ENCODE peak calls at places on chromosomes 7 and 10, in nine cellular contexts. T is Peyer's patch, X is Panc1, J is breast epithelium, S is heart right ventricle, Y is heart left ventricle, I is endothelial cell of umbilical vein, C is uterus, M is DND-41. K is an unnamed sample. For H3K4me1, the result is how much of the 10 kb centered on the place peaks cover.

GRCh38 chr7:101435461-101436225 is 73.0 kb downstream of the COL26A1 start:
- DNase-seq in T (no peak), X (no peak), J (no peak), S (no peak), Y (no peak), I (no peak), C (no peak), M (no peak), K (no peak)

GRCh38 chr7:31044531-31044930 is 7.6 kb upstream of the ADCYAP1R1 start:
- DNase-seq in T (no peak), X (no peak), J (no peak), S (no peak), Y (no peak), I (no peak), C (no peak), M (no peak), K (no peak)

GRCh38 chr10:91105269-91105668 is 115.2 kb upstream of the PCGF5 start:
- DNase-seq in T (no peak), X (no peak), J (no peak), S (no peak), Y (no peak), I (no peak), C (no peak), M (no peak), K (no peak)

GRCh38 chr10:91006001-91006751 is 85.3 kb upstream of the ANKRD1 start:
- DNase-seq in T (no peak), X (peak), J (no peak), S (peak), Y (no peak), I (peak), C (peak), M (peak), K (peak)

GRCh38 chr10:116733566-116733965 is 8.8 kb downstream of the HSPA12A start:
- DNase-seq in T (no peak), X (no peak), J (no peak), S (no peak), Y (no peak), I (no peak), C (no peak), M (no peak), K (no peak)

GRCh38 chr7:36945612-36946400 is 221.5 kb upstream of the AOAH start:
- DNase-seq in T (peak), X (no peak), J (peak), S (peak), Y (no peak), I (no peak), C (no peak), M (no peak), K (no peak)

GRCh38 chr7:65983965-65984654 is 2.1 kb upstream of the GUSB start:
- DNase-seq in T (no peak), X (no peak), J (no peak), S (no peak), Y (no peak), I (peak), C (no peak), M (no peak), K (no peak)

GRCh38 chr7:29337628-29338116 is 143.1 kb downstream of the CHN2 start:
- DNase-seq in T (no peak), X (no peak), J (no peak), S (no peak), Y (no peak), I (no peak), C (no peak), M (peak), K (no peak)

GRCh38 chr7:95376632-95377380 is 19.4 kb downstream of the PON3 start:
- DNase-seq in T (no peak), X (no peak), J (no peak), S (no peak), Y (no peak), I (no peak), C (no peak), M (no peak), K (no peak)

GRCh38 chr7:80182630-80183276 is 48.1 kb downstream of the GNAI1 start:
- DNase-seq in T (no peak), X (no peak), J (no peak), S (no peak), Y (no peak), I (no peak), C (no peak), M (no peak), K (no peak)

GRCh38 chr10:71241114-71241898 is 28.9 kb downstream of the UNC5B start:
- DNase-seq in T (no peak), X (no peak), J (no peak), S (no peak), Y (peak), I (peak), C (peak), M (no peak), K (no peak)

GRCh38 chr7:98078197-98078870 is 28.3 kb upstream of the LMTK2 start:
- DNase-seq in T (no peak), X (no peak), J (no peak), S (no peak), Y (no peak), I (no peak), C (no peak), M (no peak), K (no peak)

GRCh38 chr7:47191876-47192291 is 390.0 kb downstream of the TNS3 start:
- DNase-seq in T (peak), X (no peak), J (no peak), S (no peak), Y (no peak), I (no peak), C (no peak), M (no peak), K (no peak)

GRCh38 chr10:12130237-12130872 is 878 bp downstream of the SEC61A2 start:
- DNase-seq in T (no peak), X (peak), J (no peak), S (peak), Y (no peak), I (peak), C (peak), M (peak), K (peak)

GRCh38 chr7:26346611-26347200 is 55.0 kb downstream of the SNX10 start:
- DNase-seq in T (peak), X (no peak), J (no peak), S (no peak), Y (no peak), I (no peak), C (no peak), M (no peak), K (no peak)

GRCh38 chr7:1220000-1220726 is 12.5 kb upstream of the UNCX start:
- DNase-seq in T (no peak), X (no peak), J (no peak), S (no peak), Y (no peak), I (no peak), C (no peak), M (no peak), K (no peak)

GRCh38 chr7:1720325-1720724 is 50.2 kb downstream of the ELFN1 start:
- DNase-seq in T (no peak), X (no peak), J (no peak), S (no peak), Y (no peak), I (no peak), C (no peak), M (peak), K (no peak)

DNA sequence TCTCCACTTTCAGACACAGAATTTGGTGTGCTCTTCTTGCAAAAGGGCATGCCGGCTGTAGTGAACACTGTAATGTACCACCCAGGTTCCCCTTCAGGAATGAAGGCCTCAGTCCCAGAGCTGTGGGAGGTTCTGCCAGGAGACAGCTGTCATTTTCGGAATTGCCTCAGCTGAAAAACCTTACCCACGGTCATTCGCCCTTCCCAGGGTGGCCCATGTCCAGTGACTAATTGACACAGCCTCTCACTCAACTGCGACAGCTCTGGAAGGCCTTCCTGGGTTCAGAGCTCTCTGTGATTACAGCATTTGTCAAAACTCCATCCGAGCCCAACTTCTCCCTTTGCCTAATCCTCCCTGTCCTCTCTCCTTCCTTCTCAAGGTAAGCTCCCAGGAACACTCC is 43.7 kb upstream of the WAC start:
- DNase-seq in T (no peak), X (no peak), J (no peak), S (no peak), Y (no peak), I (no peak), C (no peak), M (no peak), K (no peak)
- H3K4me1 ChIP-seq in T (under half), X (under half), J (under half), S (under half), Y (under half), I (under half), C (under half), M (under half), K (under half)

GRCh38 chr10:16817125-16818019 is at the start of gene RSU1:
- DNase-seq in T (peak), X (peak), J (peak), S (peak), Y (peak), I (peak), C (peak), M (peak), K (peak)
- H3K27ac ChIP-seq in T (peak), X (peak), J (peak), S (peak), Y (peak), I (peak), C (peak), M (peak), K (peak)

DNA sequence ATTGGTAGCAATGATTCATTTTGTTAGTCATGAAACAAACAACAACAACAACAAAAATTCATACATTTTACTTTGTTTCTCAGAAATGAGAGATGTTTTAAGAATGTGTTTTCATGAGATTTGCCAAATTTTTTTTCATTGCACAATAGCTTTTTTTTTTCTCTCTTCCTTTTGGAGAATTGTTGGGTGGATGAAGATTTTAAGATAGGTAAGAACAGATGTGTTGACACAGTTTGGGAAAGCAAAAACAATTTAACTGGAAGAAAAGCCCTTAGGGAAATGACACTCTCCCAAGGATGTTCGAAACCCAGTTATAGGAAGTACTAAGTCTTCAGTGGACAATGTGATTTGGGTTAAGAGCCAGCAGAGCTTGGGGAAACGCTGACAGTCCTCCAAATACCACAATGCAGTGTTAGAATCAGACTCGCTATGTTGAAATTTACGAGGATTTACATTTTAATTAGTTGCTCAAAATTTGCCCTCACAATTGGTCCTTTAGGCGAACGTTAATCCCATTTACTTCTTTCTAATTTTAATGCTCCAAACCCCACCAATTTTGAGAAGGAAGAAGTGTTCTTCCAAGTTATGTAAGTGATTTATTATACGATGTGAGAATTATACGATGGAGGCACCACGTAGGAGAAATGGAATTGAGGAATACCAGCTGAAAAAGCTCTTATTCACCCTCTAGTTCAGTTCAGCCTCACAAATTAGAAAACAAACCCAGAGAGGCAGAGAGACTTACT is 61.2 kb downstream of the HHEX start:
- DNase-seq in T (no peak), X (no peak), J (no peak), S (no peak), Y (no peak), I (peak), C (no peak), M (no peak), K (no peak)
- H3K4me3 ChIP-seq in T (no peak), X (no peak), J (no peak), S (no peak), Y (no peak), I (no peak), C (no peak), M (no peak), K (no peak)

DNA sequence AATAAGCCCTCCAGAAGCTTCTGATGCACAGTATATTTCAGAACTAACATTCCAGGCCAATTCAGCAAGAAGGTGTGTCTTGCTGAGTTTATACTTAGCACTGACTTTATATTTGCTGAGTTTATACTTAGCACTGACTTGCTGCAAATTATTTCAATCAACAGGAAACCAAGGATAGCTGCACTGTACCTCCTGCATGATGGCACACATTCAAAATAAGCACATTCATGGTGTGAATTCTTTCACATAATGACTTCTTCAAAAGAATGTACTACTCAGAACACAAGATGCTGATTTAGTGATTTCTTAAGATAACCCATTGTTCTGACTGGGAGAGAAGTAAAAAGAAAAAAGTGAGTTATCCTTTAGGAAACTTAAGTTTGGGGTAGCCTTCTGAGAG is 52.0 kb downstream of the JAZF1 start:
- DNase-seq in T (no peak), X (no peak), J (no peak), S (no peak), Y (no peak), I (peak), C (no peak), M (no peak), K (peak)
- H3K4me1 ChIP-seq in T (under half), X (under half), J (under half), S (half or more), Y (under half), I (under half), C (under half), M (under half), K (half or more)

GRCh38 chr10:78932861-78933260 is 135.9 kb upstream of the ZMIZ1 start:
- DNase-seq in T (no peak), X (no peak), J (no peak), S (no peak), Y (no peak), I (no peak), C (no peak), M (no peak), K (no peak)
- H3K27ac ChIP-seq in T (peak), X (no peak), J (no peak), S (no peak), Y (no peak), I (no peak), C (peak), M (no peak), K (no peak)

K was measured in CD4-positive, CD25-positive, alpha-beta regulatory T cell.